ENCODE peak calls at places on chromosomes 3 and 15, in six cellular contexts. B, N, L, C, G and H are unnamed samples.

GRCh38 chr15:43150171-43150929 is 17.0 kb downstream of the TMEM62 start:
- DNase-seq in B (no peak), N (no peak), L (peak; percentile 79), C (no peak), G (no peak), H (peak; percentile 98)

GRCh38 chr3:124839896-124840295 is 47.3 kb downstream of the ITGB5 start:
- DNase-seq in N (no peak), L (no peak), C (peak; percentile 40), G (no peak), B (no peak), H (no peak)

GRCh38 chr3:197525706-197526105 is 30.1 kb downstream of the BDH1 start:
- DNase-seq in N (no peak), G (no peak), B (no peak), L (no peak), C (peak; percentile 52), H (peak; percentile 36)

GRCh38 chr3:69866988-69867720 is 127.9 kb downstream of the MITF start:
- DNase-seq in B (no peak), N (no peak), C (no peak), L (no peak), G (no peak), H (peak; percentile 69)

GRCh38 chr3:115233021-115233420 is 85.9 kb upstream of the ZBTB20 start:
- DNase-seq in B (no peak), G (no peak), L (no peak), C (no peak), N (no peak), H (peak; percentile 61)

GRCh38 chr3:120680193-120680894 is 1.7 kb downstream of the HGD start:
- DNase-seq in B (no peak), N (no peak), G (no peak), C (no peak), L (no peak), H (no peak)

GRCh38 chr15:88454867-88455810 is 12.0 kb downstream of the MRPL46 start:
- DNase-seq in C (peak; percentile 91), G (peak; percentile 47), N (peak; percentile 45), B (peak; percentile 63), L (no peak), H (peak; percentile 79)

GRCh38 chr15:26082833-26083174 is 219.7 kb upstream of the ATP10A start:
- DNase-seq in C (no peak), L (peak; percentile 2), N (no peak), B (no peak), G (no peak), H (no peak)

GRCh38 chr3:16912400-16913263 is 27.9 kb downstream of the PLCL2 start:
- DNase-seq in C (no peak), G (no peak), N (no peak), B (no peak), L (no peak), H (no peak)